ENCODE peak calls at places on chromosomes 4 and X, in seven cellular contexts. Y is left ventricle myocardium inferior, A is HCT116, H is Panc1, G is mammary epithelial cell, W is transverse colon, P is Karpas-422. D is an unnamed sample.
A peak's percentile ranks its signal among the peaks of the same experiment; 100 is the strongest.

GRCh38 chr4:86223472-86223871 is 136.4 kb downstream of the MAPK10 start:
- DNase-seq in Y (no peak), A (peak; percentile 66), H (peak; percentile 2), G (peak; percentile 19), W (no peak), P (peak; percentile 83), D (no peak)

GRCh38 chrX:619451-619811 is 11.2 kb upstream of the SHOX start:
- DNase-seq in Y (no peak), A (no peak), H (no peak), G (no peak), W (no peak), P (no peak), D (no peak)

GRCh38 chrX:107775000-107775733 is 420 bp downstream of the TSC22D3 start:
- DNase-seq in Y (no peak), A (no peak), H (no peak), G (no peak), W (peak; percentile 15), P (no peak), D (no peak)

GRCh38 chr4:165312506-165312905 is 15.0 kb upstream of the MSMO1 start:
- DNase-seq in Y (no peak), A (no peak), H (no peak), G (peak; percentile 54), W (no peak), P (no peak), D (no peak)

GRCh38 chr4:122500852-122501501 is 44.5 kb upstream of the IL2 start:
- DNase-seq in Y (no peak), A (no peak), H (no peak), G (no peak), W (no peak), P (no peak), D (no peak)

GRCh38 chr4:138063581-138063980 is 178.6 kb downstream of the SLC7A11 start:
- DNase-seq in Y (no peak), A (no peak), H (no peak), G (no peak), W (no peak), P (no peak), D (no peak)

GRCh38 chrX:73400136-73400748 is 46.6 kb upstream of the CDX4 start:
- DNase-seq in Y (no peak), A (no peak), H (no peak), G (no peak), W (no peak), P (no peak), D (no peak)

GRCh38 chrX:148381603-148382002 is 118.8 kb upstream of the AFF2 start:
- DNase-seq in Y (no peak), A (no peak), H (no peak), G (no peak), W (no peak), P (peak; percentile 69), D (no peak)

GRCh38 chrX:40266490-40267333 is 169.0 kb upstream of the BCOR start:
- DNase-seq in Y (peak; percentile 68), A (peak; percentile 29), H (no peak), G (peak; percentile 38), W (peak; percentile 73), P (no peak), D (no peak)

GRCh38 chr4:103786593-103786992 is 66.8 kb upstream of the TACR3 start:
- DNase-seq in Y (no peak), A (no peak), H (no peak), G (no peak), W (no peak), P (no peak), D (no peak)

GRCh38 chr4:53651142-53651720 is 59.9 kb upstream of the LNX1 start:
- DNase-seq in Y (peak; percentile 37), A (no peak), H (no peak), G (no peak), W (peak; percentile 80), P (no peak), D (no peak)

GRCh38 chr4:156620786-156621185 is 350.8 kb downstream of the PDGFC start:
- DNase-seq in Y (no peak), A (no peak), H (no peak), G (no peak), W (no peak), P (no peak), D (no peak)

GRCh38 chrX:106902684-106903083 is 457 bp downstream of the RIPPLY1 start:
- DNase-seq in Y (no peak), A (no peak), H (no peak), G (no peak), W (no peak), P (no peak), D (no peak)

GRCh38 chr4:15958562-15958961 is 4.4 kb downstream of the FGFBP2 start:
- DNase-seq in Y (no peak), A (no peak), H (no peak), G (no peak), W (no peak), P (no peak), D (no peak)

GRCh38 chrX:35622021-35622420 is 176.1 kb upstream of the MAGEB16 start:
- DNase-seq in Y (no peak), A (no peak), H (no peak), G (peak; percentile 1), W (no peak), P (no peak), D (no peak)

GRCh38 chrX:70219938-70220764 is 14.3 kb upstream of the AWAT1 start:
- DNase-seq in Y (peak; percentile 27), A (peak; percentile 50), H (peak; percentile 15), G (peak; percentile 63), W (peak; percentile 25), P (no peak), D (peak; percentile 73)

GRCh38 chr4:42008011-42008786 is 17.9 kb downstream of the SLC30A9 start:
- DNase-seq in Y (no peak), A (no peak), H (no peak), G (no peak), W (no peak), P (no peak), D (no peak)

GRCh38 chrX:30620980-30621716 is 32.1 kb upstream of the GK start:
- DNase-seq in Y (no peak), A (no peak), H (no peak), G (peak; percentile 76), W (no peak), P (no peak), D (peak; percentile 45)

GRCh38 chr4:53804719-53805118 is 213.4 kb upstream of the LNX1 start:
- DNase-seq in Y (no peak), A (peak; percentile 24), H (no peak), G (peak; percentile 17), W (peak; percentile 68), P (peak; percentile 87), D (no peak)

GRCh38 chrX:119753639-119754257 is 4.6 kb upstream of the SOWAHD start:
- DNase-seq in Y (no peak), A (peak; percentile 48), H (peak; percentile 27), G (no peak), W (peak; percentile 32), P (peak; percentile 84), D (no peak)

GRCh38 chr4:54172156-54172555 is 56.9 kb upstream of the PDGFRA start:
- DNase-seq in Y (no peak), A (no peak), H (no peak), G (no peak), W (no peak), P (peak; percentile 72), D (no peak)

GRCh38 chr4:167129146-167129545 is 105.1 kb downstream of the SPOCK3 start:
- DNase-seq in Y (no peak), A (no peak), H (no peak), G (no peak), W (no peak), P (no peak), D (no peak)

GRCh38 chrX:154409222-154409871 is at the start of gene DNASE1L1:
- DNase-seq in Y (peak; percentile 71), A (no peak), H (no peak), G (peak; percentile 55), W (peak; percentile 90), P (no peak), D (no peak)

GRCh38 chr4:54439831-54440243 is 210.7 kb downstream of the PDGFRA start:
- DNase-seq in Y (peak; percentile 17), A (no peak), H (no peak), G (peak; percentile 47), W (peak; percentile 9), P (peak; percentile 67), D (no peak)

GRCh38 chrX:153775631-153776595 is 4.9 kb upstream of the SRPK3 start:
- DNase-seq in Y (no peak), A (no peak), H (no peak), G (no peak), W (no peak), P (no peak), D (no peak)

GRCh38 chr4:7075962-7076693 is 8.3 kb upstream of the GRPEL1 start:
- DNase-seq in Y (no peak), A (no peak), H (no peak), G (no peak), W (no peak), P (no peak), D (no peak)

GRCh38 chr4:99148545-99148944 is 4.4 kb upstream of the ADH4 start:
- DNase-seq in Y (no peak), A (no peak), H (no peak), G (no peak), W (no peak), P (no peak), D (no peak)

DNA sequence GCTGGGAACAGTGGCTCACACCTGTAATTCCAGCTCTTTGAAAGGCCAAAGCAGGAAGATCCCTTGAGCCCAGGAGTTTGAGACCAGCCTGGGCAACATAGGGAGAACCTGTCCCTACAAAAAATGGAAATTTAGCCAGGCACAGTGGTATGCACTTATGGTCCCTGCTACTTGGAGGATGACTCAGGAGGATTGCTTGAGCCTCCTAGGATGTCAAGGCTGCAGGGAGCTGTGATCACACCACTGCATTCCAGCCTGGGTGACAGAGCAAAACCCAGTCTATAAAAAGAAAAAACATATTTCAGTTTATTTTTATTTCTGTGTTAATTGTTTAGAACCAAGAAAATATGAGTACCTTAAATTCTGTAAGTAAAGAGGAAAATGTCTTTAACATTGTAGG is 123.7 kb downstream of the CBR4 start:
- DNase-seq in Y (no peak), A (peak; percentile 21), H (no peak), G (peak; percentile 39), W (no peak), P (no peak), D (no peak)
- H3K27ac ChIP-seq in Y (peak overlapping the region; percentile 67), A (peak overlapping the region; percentile 31), H (no peak overlapping the region), G (no peak overlapping the region), W (no peak overlapping the region), P (no peak overlapping the region), D (peak overlapping the region; percentile 41)

GRCh38 chr4:78770091-78770642 is 6.0 kb upstream of the BMP2K start:
- DNase-seq in Y (no peak), A (no peak), H (no peak), G (no peak), W (no peak), P (no peak), D (no peak)
- H3K27ac ChIP-seq in Y (no peak overlapping the region), A (no peak overlapping the region), H (no peak overlapping the region), G (no peak overlapping the region), W (no peak overlapping the region), P (no peak overlapping the region), D (peak overlapping the region; percentile 9)

DNA sequence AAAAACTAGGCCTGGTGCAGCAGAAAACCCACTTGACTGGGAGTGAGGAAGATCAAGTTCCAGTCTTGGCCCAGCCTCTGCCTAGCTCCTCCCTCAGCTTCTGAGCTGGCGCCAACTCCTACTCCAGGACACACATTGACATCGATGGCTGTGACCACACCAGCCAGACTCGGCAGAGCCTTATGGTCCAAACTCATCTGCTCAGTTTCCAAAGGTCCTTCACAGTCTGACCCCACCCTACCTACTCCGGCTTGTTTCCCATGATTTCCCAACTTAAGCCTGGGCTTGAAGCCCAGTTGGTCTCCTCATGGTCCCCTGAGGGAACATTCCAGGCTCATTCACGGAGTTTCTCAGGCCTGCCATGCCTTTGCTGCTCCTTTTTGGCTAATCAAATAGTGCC is 10.1 kb downstream of the ELF4 start:
- DNase-seq in Y (peak; percentile 65), A (no peak), H (no peak), G (no peak), W (peak; percentile 59), P (no peak), D (no peak)
- H3K27ac ChIP-seq in Y (peak overlapping the region; percentile 65), A (no peak overlapping the region), H (no peak overlapping the region), G (no peak overlapping the region), W (peak overlapping the region; percentile 74), P (no peak overlapping the region), D (no peak overlapping the region)

GRCh38 chr4:73704314-73705055 is 35.9 kb upstream of the CXCL8 start:
- DNase-seq in Y (no peak), A (peak; percentile 82), H (peak; percentile 82), G (peak; percentile 99), W (peak; percentile 27), P (no peak), D (peak; percentile 99)
- H3K27ac ChIP-seq in Y (peak overlapping the region; percentile 76), A (no peak overlapping the region), H (peak overlapping the region; percentile 97), G (peak overlapping the region; percentile 87), W (peak overlapping the region; percentile 43), P (no peak overlapping the region), D (peak overlapping the region; percentile 97)